ENCODE peak calls at places on chromosomes 3 and 15, in eight cellular contexts. E is posterior cingulate gyrus, G is GM20000, L is fibroblast of mammary gland, U is EH, I is MV-4-11, Y is neuronal stem cell, S is GM04504. M is an unnamed sample.

GRCh38 chr3:63662500-63662899 is 10.0 kb downstream of the SNTN start:
- DNase-seq in Y (no peak), U (peak; percentile 50), I (no peak), L (peak; percentile 34), E (no peak), G (no peak), S (no peak), M (no peak)

GRCh38 chr15:68821190-68821897 is 649 bp upstream of the ANP32A start:
- DNase-seq in E (no peak), L (no peak), U (no peak), G (no peak), Y (peak; percentile 20), I (no peak), S (no peak), M (no peak)

GRCh38 chr15:84911879-84912660 is 27.6 kb downstream of the SLC28A1 start:
- DNase-seq in G (no peak), I (peak; percentile 2), L (peak; percentile 100), Y (no peak), S (peak; percentile 99), E (peak; percentile 14), U (peak; percentile 100), M (no peak)

GRCh38 chr3:94927175-94927574 is 864.3 kb downstream of the NSUN3 start:
- DNase-seq in L (no peak), U (no peak), I (no peak), E (no peak), Y (no peak), G (no peak), S (no peak), M (peak; percentile 16)

GRCh38 chr3:143849854-143850549 is 1.7 kb upstream of the SLC9A9 start:
- DNase-seq in I (no peak), G (no peak), E (no peak), Y (no peak), L (peak; percentile 93), S (peak; percentile 77), U (peak; percentile 46), M (no peak)

GRCh38 chr3:99915911-99916310 is 98.2 kb downstream of the CMSS1 start:
- DNase-seq in G (no peak), L (no peak), U (no peak), Y (no peak), E (no peak), I (no peak), S (no peak), M (no peak)

GRCh38 chr3:129281726-129282125 is 3.1 kb downstream of the HMCES start:
- DNase-seq in L (no peak), I (no peak), G (no peak), Y (no peak), S (no peak), U (no peak), E (no peak), M (no peak)

GRCh38 chr15:99143230-99143629 is 38.4 kb downstream of the SYNM start:
- DNase-seq in E (no peak), G (no peak), I (no peak), Y (no peak), U (no peak), L (no peak), S (no peak), M (no peak)

GRCh38 chr3:147921044-147921443 is 511.9 kb downstream of the ZIC1 start:
- DNase-seq in I (no peak), L (peak; percentile 18), Y (no peak), E (no peak), S (peak; percentile 71), G (no peak), U (peak; percentile 74), M (no peak)

GRCh38 chr15:29476503-29477080 is 207.0 kb upstream of the NSMCE3 start:
- DNase-seq in S (no peak), U (no peak), Y (no peak), G (peak; percentile 2), I (no peak), E (no peak), L (no peak), M (no peak)

GRCh38 chr15:74307827-74308642 is 59.4 kb downstream of the CYP11A1 start:
- DNase-seq in Y (no peak), U (peak; percentile 69), E (peak; percentile 59), I (peak; percentile 13), G (peak; percentile 70), L (peak; percentile 59), S (no peak), M (peak; percentile 83)

GRCh38 chr3:46599590-46599989 is 12.7 kb upstream of the FAM240A start:
- DNase-seq in U (no peak), S (no peak), Y (no peak), I (no peak), G (no peak), L (no peak), E (no peak), M (no peak)

GRCh38 chr3:42717311-42717710 is 14.7 kb upstream of the HHATL start:
- DNase-seq in S (no peak), E (no peak), I (peak; percentile 79), L (no peak), Y (no peak), G (no peak), U (no peak), M (no peak)

GRCh38 chr3:190444576-190445145 is 5.0 kb downstream of the TMEM207 start:
- DNase-seq in S (no peak), Y (no peak), U (peak; percentile 47), L (no peak), G (no peak), I (no peak), E (no peak), M (no peak)

GRCh38 chr3:57966823-57967222 is 41.4 kb upstream of the FLNB start:
- DNase-seq in E (no peak), U (peak; percentile 51), G (no peak), I (no peak), Y (no peak), L (peak; percentile 59), S (no peak), M (no peak)

GRCh38 chr3:72245183-72245811 is 460.3 kb upstream of the PROK2 start:
- DNase-seq in I (no peak), U (no peak), Y (no peak), L (no peak), G (no peak), S (no peak), E (peak; percentile 67), M (peak; percentile 75)

GRCh38 chr15:31811641-31812040 is 218.7 kb upstream of the CHRNA7 start:
- DNase-seq in G (no peak), I (no peak), Y (no peak), L (no peak), S (no peak), E (peak; percentile 76), U (no peak), M (no peak)

GRCh38 chr3:54698059-54698458 is 229.8 kb downstream of the LRTM1 start:
- DNase-seq in Y (no peak), S (no peak), I (no peak), G (no peak), L (no peak), U (no peak), E (no peak), M (no peak)

GRCh38 chr15:66923438-66923881 is 141.9 kb upstream of the SMAD3 start:
- DNase-seq in U (no peak), I (peak; percentile 29), Y (peak; percentile 31), L (no peak), S (no peak), E (no peak), G (peak; percentile 16), M (no peak)

GRCh38 chr15:98375513-98376360 is 272.6 kb upstream of the IGF1R start:
- DNase-seq in E (peak; percentile 10), U (no peak), G (no peak), I (no peak), Y (no peak), L (no peak), S (no peak), M (no peak)

GRCh38 chr15:76150508-76150907 is 90.7 kb downstream of the TMEM266 start:
- DNase-seq in I (peak; percentile 87), G (no peak), Y (no peak), U (no peak), L (no peak), S (no peak), E (peak; percentile 23), M (no peak)

GRCh38 chr15:25863067-25863967 is at the start of gene ATP10A:
- DNase-seq in S (peak; percentile 45), Y (peak; percentile 24), E (no peak), U (peak; percentile 79), I (peak; percentile 73), G (no peak), L (peak; percentile 62), M (no peak)

GRCh38 chr15:81105521-81105920 is 28.5 kb upstream of the CFAP161 start:
- DNase-seq in E (no peak), L (peak; percentile 72), Y (no peak), I (no peak), S (no peak), G (no peak), U (peak; percentile 57), M (no peak)

GRCh38 chr15:63551400-63551799 is 45.8 kb upstream of the FBXL22 start:
- DNase-seq in S (no peak), I (no peak), U (peak; percentile 57), Y (no peak), G (no peak), L (peak; percentile 72), E (no peak), M (no peak)

GRCh38 chr15:89419370-89419984 is 76.9 kb downstream of the RHCG start:
- DNase-seq in Y (peak; percentile 85), G (no peak), S (no peak), U (peak; percentile 62), I (peak; percentile 34), E (no peak), L (peak; percentile 28), M (no peak)

GRCh38 chr3:155742339-155742980 is 2.4 kb downstream of the PLCH1 start:
- DNase-seq in U (peak; percentile 6), Y (no peak), S (no peak), G (no peak), I (no peak), L (no peak), E (no peak), M (no peak)

GRCh38 chr3:117131259-117131658 is 421.7 kb downstream of the TUSC7 start:
- DNase-seq in L (no peak), S (no peak), E (no peak), Y (no peak), U (no peak), I (no peak), G (no peak), M (no peak)

GRCh38 chr15:87623832-87624231 is 632.7 kb downstream of the NTRK3 start:
- DNase-seq in Y (no peak), E (no peak), U (no peak), I (no peak), L (no peak), S (no peak), G (no peak), M (no peak)

GRCh38 chr15:27675571-27675970 is 423.5 kb downstream of the OCA2 start:
- DNase-seq in U (no peak), S (no peak), Y (no peak), L (no peak), G (no peak), E (no peak), I (no peak), M (no peak)

GRCh38 chr15:57594479-57594878 is 2.8 kb downstream of the MYZAP start:
- DNase-seq in L (no peak), S (no peak), E (no peak), U (no peak), I (no peak), G (no peak), Y (no peak), M (no peak)

GRCh38 chr3:173583496-173583895 is 186.0 kb downstream of the NLGN1 start:
- DNase-seq in G (no peak), L (no peak), S (no peak), U (no peak), I (no peak), Y (peak; percentile 69), E (no peak), M (no peak)

GRCh38 chr3:121072128-121072527 is 164.1 kb downstream of the STXBP5L start:
- DNase-seq in G (no peak), U (no peak), E (no peak), S (no peak), Y (no peak), L (no peak), I (no peak), M (peak; percentile 27)

GRCh38 chr3:23762214-23763039 is 43.3 kb upstream of the UBE2E1 start:
- DNase-seq in L (peak; percentile 67), U (peak; percentile 55), G (peak; percentile 74), E (no peak), S (no peak), I (no peak), Y (no peak), M (no peak)

GRCh38 chr15:37252530-37252929 is 152.2 kb upstream of the MEIS2 start:
- DNase-seq in I (no peak), Y (no peak), U (no peak), E (no peak), S (no peak), G (no peak), L (no peak), M (no peak)

M was measured in NCI-H2171 treated with DMSO at 0.1 percent for 48 hours.